ENCODE peak calls at places on chromosomes 7 and 10, in four cellular contexts. One of them, this sample, is unnamed.

GRCh38 chr10:95315509-95315908 is 24.7 kb upstream of the PDLIM1 start:
- DNase-seq in heart left ventricle: no peak
- DNase-seq in HCT116: no peak
- DNase-seq in uterus: no peak
- DNase-seq in this sample: no peak

GRCh38 chr10:80324086-80324485 is 32.5 kb downstream of the DYDC1 start:
- DNase-seq in heart left ventricle: no peak
- DNase-seq in HCT116: no peak
- DNase-seq in uterus: no peak
- DNase-seq in this sample: no peak

GRCh38 chr7:27994639-27995038 is 186.0 kb downstream of the JAZF1 start:
- DNase-seq in heart left ventricle: no peak
- DNase-seq in HCT116: no peak
- DNase-seq in uterus: no peak
- DNase-seq in this sample: no peak

GRCh38 chr10:31090894-31091607 is 59.4 kb upstream of the ZNF438 start:
- DNase-seq in heart left ventricle: no peak
- DNase-seq in HCT116: no peak
- DNase-seq in uterus: no peak
- DNase-seq in this sample: no peak

GRCh38 chr10:107611101-107611500 is 446.6 kb upstream of the SORCS1 start:
- DNase-seq in heart left ventricle: no peak
- DNase-seq in HCT116: no peak
- DNase-seq in uterus: no peak
- DNase-seq in this sample: no peak

GRCh38 chr7:157881062-157881771 is 544.4 kb downstream of the DNAJB6 start:
- DNase-seq in heart left ventricle: no peak
- DNase-seq in HCT116: no peak
- DNase-seq in uterus: no peak
- DNase-seq in this sample: no peak

GRCh38 chr10:70617798-70618568 is 15.4 kb upstream of the PRF1 start:
- DNase-seq in heart left ventricle: no peak
- DNase-seq in HCT116: no peak
- DNase-seq in uterus: no peak
- DNase-seq in this sample: no peak

GRCh38 chr10:20990604-20991003 is 93.5 kb upstream of the NEBL start:
- DNase-seq in heart left ventricle: no peak
- DNase-seq in HCT116: no peak
- DNase-seq in uterus: no peak
- DNase-seq in this sample: no peak

GRCh38 chr10:132538031-132538789 is 623 bp downstream of the INPP5A start:
- DNase-seq in heart left ventricle: peak
- DNase-seq in HCT116: no peak
- DNase-seq in uterus: peak
- DNase-seq in this sample: peak

GRCh38 chr10:100101526-100102076 is 19.9 kb upstream of the CPN1 start:
- DNase-seq in heart left ventricle: no peak
- DNase-seq in HCT116: no peak
- DNase-seq in uterus: no peak
- DNase-seq in this sample: no peak

GRCh38 chr7:55526770-55527169 is 45.5 kb downstream of the VOPP1 start:
- DNase-seq in heart left ventricle: no peak
- DNase-seq in HCT116: no peak
- DNase-seq in uterus: no peak
- DNase-seq in this sample: no peak

GRCh38 chr10:15433850-15434537 is 62.9 kb upstream of the FAM171A1 start:
- DNase-seq in heart left ventricle: no peak
- DNase-seq in HCT116: peak
- DNase-seq in uterus: no peak
- DNase-seq in this sample: peak

GRCh38 chr7:42843209-42843800 is 68.6 kb downstream of the C7orf25 start:
- DNase-seq in heart left ventricle: peak
- DNase-seq in HCT116: peak
- DNase-seq in uterus: peak
- DNase-seq in this sample: peak

GRCh38 chr7:44065431-44066110 is at the start of gene PGAM2:
- DNase-seq in heart left ventricle: peak
- DNase-seq in HCT116: no peak
- DNase-seq in uterus: no peak
- DNase-seq in this sample: no peak

GRCh38 chr7:73526892-73527821 is 5.1 kb upstream of the BAZ1B start:
- DNase-seq in heart left ventricle: no peak
- DNase-seq in HCT116: no peak
- DNase-seq in uterus: no peak
- DNase-seq in this sample: no peak

GRCh38 chr10:33113111-33113856 is 155.3 kb upstream of the ITGB1 start:
- DNase-seq in heart left ventricle: no peak
- DNase-seq in HCT116: no peak
- DNase-seq in uterus: no peak
- DNase-seq in this sample: no peak

GRCh38 chr7:47652591-47652990 is 70.7 kb upstream of the TNS3 start:
- DNase-seq in heart left ventricle: no peak
- DNase-seq in HCT116: no peak
- DNase-seq in uterus: no peak
- DNase-seq in this sample: no peak

GRCh38 chr7:2460188-2460587 is 16.0 kb downstream of the GRIFIN start:
- DNase-seq in heart left ventricle: no peak
- DNase-seq in HCT116: no peak
- DNase-seq in uterus: no peak
- DNase-seq in this sample: no peak

GRCh38 chr10:106078796-106079576 is 1085.5 kb downstream of the SORCS1 start:
- DNase-seq in heart left ventricle: no peak
- DNase-seq in HCT116: no peak
- DNase-seq in uterus: no peak
- DNase-seq in this sample: no peak

GRCh38 chr7:6479067-6479466 is 31.3 kb upstream of the DAGLB start:
- DNase-seq in heart left ventricle: no peak
- DNase-seq in HCT116: no peak
- DNase-seq in uterus: no peak
- DNase-seq in this sample: no peak

GRCh38 chr7:96591159-96591899 is 118.3 kb downstream of the SEM1 start:
- DNase-seq in heart left ventricle: no peak
- DNase-seq in HCT116: no peak
- DNase-seq in uterus: no peak
- DNase-seq in this sample: no peak

GRCh38 chr10:5890519-5890878 is 456 bp downstream of the FBH1 start:
- DNase-seq in heart left ventricle: peak
- DNase-seq in HCT116: no peak
- DNase-seq in uterus: no peak
- DNase-seq in this sample: peak

GRCh38 chr7:74305987-74306736 is 17.0 kb downstream of the CLIP2 start:
- DNase-seq in heart left ventricle: no peak
- DNase-seq in HCT116: no peak
- DNase-seq in uterus: no peak
- DNase-seq in this sample: no peak

GRCh38 chr10:29598861-29599311 is 35.9 kb downstream of the SVIL start:
- DNase-seq in heart left ventricle: peak
- DNase-seq in HCT116: no peak
- DNase-seq in uterus: peak
- DNase-seq in this sample: no peak

GRCh38 chr7:28052933-28053332 is 127.7 kb downstream of the JAZF1 start:
- DNase-seq in heart left ventricle: no peak
- DNase-seq in HCT116: no peak
- DNase-seq in uterus: no peak
- DNase-seq in this sample: no peak

GRCh38 chr10:108911814-108912541 is 1011.3 kb downstream of the XPNPEP1 start:
- DNase-seq in heart left ventricle: peak
- DNase-seq in HCT116: no peak
- DNase-seq in uterus: peak
- DNase-seq in this sample: peak
- TF ChIP-seq CTCF in heart left ventricle: peak
- TF ChIP-seq CTCF in HCT116: no peak
- TF ChIP-seq CTCF in uterus: peak
- TF ChIP-seq CTCF in this sample: peak

GRCh38 chr7:82244947-82245346 is 198.6 kb downstream of the CACNA2D1 start:
- DNase-seq in heart left ventricle: no peak
- DNase-seq in HCT116: no peak
- DNase-seq in uterus: no peak
- DNase-seq in this sample: no peak
- H3K4me3 ChIP-seq in heart left ventricle: no peak
- H3K4me3 ChIP-seq in HCT116: no peak
- H3K4me3 ChIP-seq in uterus: no peak
- H3K4me3 ChIP-seq in this sample: no peak

GRCh38 chr7:101244385-101245146 is at the start of gene FIS1:
- DNase-seq in heart left ventricle: peak
- DNase-seq in HCT116: peak
- DNase-seq in uterus: peak
- DNase-seq in this sample: peak
- TF ChIP-seq POLR2A in heart left ventricle: peak
- TF ChIP-seq POLR2A in HCT116: no peak
- TF ChIP-seq POLR2A in uterus: peak
- TF ChIP-seq POLR2A in this sample: peak

GRCh38 chr10:17178006-17178405 is 23.5 kb downstream of the TRDMT1 start:
- DNase-seq in heart left ventricle: no peak
- DNase-seq in HCT116: no peak
- DNase-seq in uterus: no peak
- DNase-seq in this sample: no peak
- TF ChIP-seq CTCF in heart left ventricle: no peak
- TF ChIP-seq CTCF in HCT116: no peak
- TF ChIP-seq CTCF in uterus: no peak
- TF ChIP-seq CTCF in this sample: no peak

DNA sequence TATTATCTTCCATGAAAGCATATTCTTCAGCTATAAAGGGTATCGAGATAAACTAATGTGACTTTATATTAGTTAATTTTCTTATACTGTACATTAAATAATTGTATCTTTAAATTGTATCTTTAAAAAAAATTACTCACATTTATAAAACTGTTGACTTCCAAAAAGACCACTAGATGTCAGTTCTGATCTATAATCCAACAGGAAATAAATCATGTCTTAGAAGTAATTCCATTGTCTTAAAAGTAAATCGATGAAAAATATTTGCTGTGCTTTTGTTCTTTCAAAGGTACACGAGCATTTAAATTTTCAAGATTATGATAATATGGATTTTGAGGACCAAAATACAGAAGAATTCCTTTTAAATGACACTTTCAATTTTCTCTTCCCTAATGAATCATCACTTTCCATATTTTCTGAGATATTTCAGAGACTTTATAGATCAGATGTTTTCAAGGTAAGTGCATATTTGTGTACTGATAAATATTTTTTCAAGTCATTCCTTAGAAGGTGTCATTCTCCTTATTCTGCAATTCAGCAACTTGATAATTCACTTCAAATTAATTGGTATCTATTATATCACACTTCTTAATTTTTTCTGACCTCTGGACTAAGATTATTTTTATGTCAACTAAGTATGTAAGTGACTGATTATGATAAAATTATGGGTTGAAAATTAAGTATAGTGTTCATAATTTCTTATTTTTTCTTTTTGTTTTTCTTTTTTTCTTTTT is 138.5 kb downstream of the CPED1 start:
- DNase-seq in heart left ventricle: no peak
- DNase-seq in HCT116: peak
- DNase-seq in uterus: no peak
- DNase-seq in this sample: no peak
- H3K4me3 ChIP-seq in heart left ventricle: no peak
- H3K4me3 ChIP-seq in HCT116: no peak
- H3K4me3 ChIP-seq in uterus: no peak
- H3K4me3 ChIP-seq in this sample: no peak

GRCh38 chr10:97197030-97197500 is 11.3 kb upstream of the SLIT1 start:
- DNase-seq in heart left ventricle: no peak
- DNase-seq in HCT116: no peak
- DNase-seq in uterus: no peak
- DNase-seq in this sample: no peak

GRCh38 chr10:97196213-97197029 is 10.7 kb upstream of the SLIT1 start:
- DNase-seq in heart left ventricle: peak
- DNase-seq in HCT116: peak
- DNase-seq in uterus: peak
- DNase-seq in this sample: peak

GRCh38 chr10:97200616-97201015 is 14.9 kb upstream of the SLIT1 start:
- DNase-seq in heart left ventricle: no peak
- DNase-seq in HCT116: no peak
- DNase-seq in uterus: no peak
- DNase-seq in this sample: no peak

GRCh38 chr10:97192952-97193435 is 7.2 kb upstream of the SLIT1 start:
- DNase-seq in heart left ventricle: no peak
- DNase-seq in HCT116: no peak
- DNase-seq in uterus: no peak
- DNase-seq in this sample: no peak

DNA sequence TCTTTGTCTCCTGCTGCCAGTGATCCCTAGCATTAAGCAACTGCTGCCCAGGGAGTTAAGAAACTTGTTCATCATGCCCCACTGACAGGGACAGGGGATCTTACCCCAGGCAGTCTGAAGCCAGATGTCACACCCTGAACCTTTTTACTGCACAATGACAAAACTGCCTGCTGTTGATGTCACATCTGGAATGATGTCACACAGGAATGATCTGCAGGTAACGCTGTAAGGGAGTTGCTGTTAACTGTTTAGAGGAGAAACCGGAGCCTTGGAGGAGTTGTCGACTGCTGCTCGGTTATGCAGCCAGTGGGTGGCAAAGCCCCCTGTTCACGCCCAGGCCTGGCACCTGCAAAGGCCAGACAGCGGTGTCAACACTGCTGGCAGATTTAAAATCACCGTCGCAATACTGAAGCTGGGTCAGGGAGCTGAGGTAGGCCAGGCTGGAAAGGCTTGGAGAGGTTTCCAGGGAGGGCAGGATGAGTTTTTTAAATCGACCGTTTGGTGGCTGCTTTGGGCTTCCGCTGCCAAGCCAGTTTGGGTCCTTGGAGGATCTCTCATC is 10.0 kb upstream of the SLIT1 start:
- DNase-seq in heart left ventricle: no peak
- DNase-seq in HCT116: no peak
- DNase-seq in uterus: no peak
- DNase-seq in this sample: no peak
- TF ChIP-seq POLR2A in heart left ventricle: no peak
- TF ChIP-seq POLR2A in HCT116: no peak
- TF ChIP-seq POLR2A in uterus: no peak
- TF ChIP-seq POLR2A in this sample: no peak

GRCh38 chr7:50852901-50853300 is 70.2 kb upstream of the GRB10 start:
- DNase-seq in heart left ventricle: no peak
- DNase-seq in HCT116: no peak
- DNase-seq in uterus: no peak
- DNase-seq in this sample: no peak
- TF ChIP-seq CTCF in heart left ventricle: no peak
- TF ChIP-seq CTCF in HCT116: no peak
- TF ChIP-seq CTCF in uterus: no peak
- TF ChIP-seq CTCF in this sample: no peak

GRCh38 chr10:13337827-13338196 is 10.3 kb downstream of the SEPHS1 start:
- DNase-seq in heart left ventricle: no peak
- DNase-seq in HCT116: no peak
- DNase-seq in uterus: no peak
- DNase-seq in this sample: no peak

GRCh38 chr10:13337128-13337826 is 10.8 kb downstream of the SEPHS1 start:
- DNase-seq in heart left ventricle: no peak
- DNase-seq in HCT116: no peak
- DNase-seq in uterus: no peak
- DNase-seq in this sample: no peak

GRCh38 chr10:13338337-13339128 is 9.6 kb downstream of the SEPHS1 start:
- DNase-seq in heart left ventricle: no peak
- DNase-seq in HCT116: no peak
- DNase-seq in uterus: no peak
- DNase-seq in this sample: no peak

GRCh38 chr10:13340068-13340467 is 8.0 kb downstream of the SEPHS1 start:
- DNase-seq in heart left ventricle: no peak
- DNase-seq in HCT116: no peak
- DNase-seq in uterus: no peak
- DNase-seq in this sample: no peak

GRCh38 chr10:13340626-13341370 is 7.3 kb downstream of the SEPHS1 start:
- DNase-seq in heart left ventricle: no peak
- DNase-seq in HCT116: no peak
- DNase-seq in uterus: no peak
- DNase-seq in this sample: no peak
- H3K4me3 ChIP-seq in heart left ventricle: peak
- H3K4me3 ChIP-seq in HCT116: no peak
- H3K4me3 ChIP-seq in uterus: no peak
- H3K4me3 ChIP-seq in this sample: no peak

GRCh38 chr7:117008849-117009531 is 55.7 kb downstream of the ST7 start:
- DNase-seq in heart left ventricle: no peak
- DNase-seq in HCT116: no peak
- DNase-seq in uterus: no peak
- DNase-seq in this sample: no peak
- TF ChIP-seq POLR2A in heart left ventricle: no peak
- TF ChIP-seq POLR2A in HCT116: no peak
- TF ChIP-seq POLR2A in uterus: no peak
- TF ChIP-seq POLR2A in this sample: no peak